ENCODE peak calls at places on chromosomes 1 and 21, in four cellular contexts. One of them, this sample, is unnamed.

GRCh38 chr1:10387611-10388386 is 11.1 kb upstream of the PGD start:
- DNase-seq in neural progenitor cell: peak; percentile 59
- DNase-seq in kidney glomerular epithelial cell: no peak
- DNase-seq in AG10803: peak; percentile 67
- DNase-seq in this sample: no peak

GRCh38 chr1:30824736-30825429 is 67.3 kb upstream of the LAPTM5 start:
- DNase-seq in kidney glomerular epithelial cell: no peak
- DNase-seq in neural progenitor cell: no peak
- DNase-seq in AG10803: no peak
- DNase-seq in this sample: no peak

GRCh38 chr1:31596737-31597097 is 20.4 kb downstream of the TINAGL1 start:
- DNase-seq in kidney glomerular epithelial cell: no peak
- DNase-seq in neural progenitor cell: no peak
- DNase-seq in AG10803: no peak
- DNase-seq in this sample: no peak

GRCh38 chr1:70583522-70583921 is 172.5 kb downstream of the CTH start:
- DNase-seq in neural progenitor cell: no peak
- DNase-seq in kidney glomerular epithelial cell: peak; percentile 24
- DNase-seq in AG10803: no peak
- DNase-seq in this sample: no peak

GRCh38 chr1:52592637-52593323 is 9.4 kb upstream of the GPX7 start:
- DNase-seq in kidney glomerular epithelial cell: no peak
- DNase-seq in neural progenitor cell: no peak
- DNase-seq in AG10803: no peak
- DNase-seq in this sample: no peak

GRCh38 chr21:41741253-41742072 is 25.4 kb downstream of the RIPK4 start:
- DNase-seq in kidney glomerular epithelial cell: no peak
- DNase-seq in neural progenitor cell: no peak
- DNase-seq in AG10803: no peak
- DNase-seq in this sample: no peak

GRCh38 chr1:178513278-178513983 is 522 bp downstream of the TEX35 start:
- DNase-seq in kidney glomerular epithelial cell: no peak
- DNase-seq in AG10803: peak; percentile 52
- DNase-seq in neural progenitor cell: peak; percentile 24
- DNase-seq in this sample: no peak

GRCh38 chr1:222243902-222244301 is 304.0 kb downstream of the HHIPL2 start:
- DNase-seq in AG10803: no peak
- DNase-seq in kidney glomerular epithelial cell: no peak
- DNase-seq in neural progenitor cell: no peak
- DNase-seq in this sample: no peak

GRCh38 chr1:8324176-8324810 is 6.4 kb downstream of the SLC45A1 start:
- DNase-seq in neural progenitor cell: no peak
- DNase-seq in AG10803: no peak
- DNase-seq in kidney glomerular epithelial cell: no peak
- DNase-seq in this sample: no peak